ENCODE peak calls at places on chromosomes 13 and 19, in eight cellular contexts. X is neural crest cell; C is RWPE1; S is fibroblast of pulmonary artery; U is WTC11; W is CD8-positive, alpha-beta T cell; K is IMR-90; L is HFFc6. T is an unnamed sample.

GRCh38 chr13:42883771-42884170 is 102.4 kb downstream of the FAM216B start:
- DNase-seq in X (no peak), C (no peak), S (peak), U (no peak), W (no peak), K (peak), L (peak), T (no peak)

GRCh38 chr19:44278181-44278690 is 18.6 kb downstream of the ZNF233 start:
- DNase-seq in X (no peak), C (peak), S (peak), U (no peak), W (no peak), K (peak), L (peak), T (no peak)

GRCh38 chr19:33134571-33135041 is 2.7 kb downstream of the WDR88 start:
- DNase-seq in X (no peak), C (no peak), S (no peak), U (peak), W (peak), K (no peak), L (no peak), T (no peak)

GRCh38 chr13:31996611-31997010 is 35.0 kb upstream of the FRY start:
- DNase-seq in X (no peak), C (no peak), S (no peak), U (no peak), W (no peak), K (no peak), L (no peak), T (no peak)

GRCh38 chr13:30618186-30618937 is 642 bp downstream of the USPL1 start:
- DNase-seq in X (no peak), C (peak), S (no peak), U (no peak), W (peak), K (no peak), L (no peak), T (no peak)

GRCh38 chr19:55643733-55644116 is 276 bp downstream of the ZNF581 start:
- DNase-seq in X (no peak), C (no peak), S (no peak), U (no peak), W (no peak), K (no peak), L (no peak), T (no peak)

GRCh38 chr13:106373989-106374572 is 161.4 kb downstream of the EFNB2 start:
- DNase-seq in X (no peak), C (no peak), S (peak), U (no peak), W (no peak), K (peak), L (no peak), T (no peak)

GRCh38 chr19:9914315-9915207 is 21.8 kb downstream of the OLFM2 start:
- DNase-seq in X (peak), C (peak), S (peak), U (peak), W (peak), K (peak), L (peak), T (peak)

GRCh38 chr19:34084396-34085145 is 87.7 kb upstream of the LSM14A start:
- DNase-seq in X (no peak), C (no peak), S (no peak), U (no peak), W (no peak), K (no peak), L (no peak), T (no peak)

GRCh38 chr19:18648971-18649310 is 12.1 kb downstream of the KLHL26 start:
- DNase-seq in X (no peak), C (no peak), S (no peak), U (no peak), W (no peak), K (no peak), L (peak), T (no peak)

GRCh38 chr19:46786236-46787039 is 2.0 kb downstream of the SLC1A5 start:
- DNase-seq in X (peak), C (peak), S (peak), U (peak), W (peak), K (peak), L (peak), T (no peak)

GRCh38 chr13:79659161-79659560 is 178.2 kb downstream of the NDFIP2 start:
- DNase-seq in X (peak), C (peak), S (peak), U (no peak), W (no peak), K (no peak), L (no peak), T (no peak)

GRCh38 chr19:1455336-1456120 is 5.6 kb downstream of the APC2 start:
- DNase-seq in X (no peak), C (peak), S (peak), U (peak), W (no peak), K (peak), L (peak), T (no peak)

GRCh38 chr13:101916758-101917474 is 464.4 kb downstream of the ITGBL1 start:
- DNase-seq in X (peak), C (no peak), S (no peak), U (peak), W (no peak), K (no peak), L (no peak), T (no peak)

GRCh38 chr19:55663846-55664536 is 9.2 kb downstream of the U2AF2 start:
- DNase-seq in X (no peak), C (no peak), S (no peak), U (no peak), W (no peak), K (no peak), L (no peak), T (no peak)

GRCh38 chr19:32869369-32870153 is at the start of gene SLC7A9:
- DNase-seq in X (no peak), C (no peak), S (no peak), U (no peak), W (no peak), K (no peak), L (no peak), T (peak)

GRCh38 chr13:85798999-85799646 is at the start of gene SLITRK6:
- DNase-seq in X (no peak), C (peak), S (peak), U (no peak), W (no peak), K (peak), L (peak), T (no peak)

GRCh38 chr19:28429356-28429755 is 783.6 kb downstream of the UQCRFS1 start:
- DNase-seq in X (no peak), C (no peak), S (no peak), U (no peak), W (no peak), K (no peak), L (no peak), T (no peak)

GRCh38 chr13:84651288-84651687 is 769.0 kb upstream of the SLITRK1 start:
- DNase-seq in X (no peak), C (peak), S (peak), U (no peak), W (no peak), K (peak), L (peak), T (no peak)

GRCh38 chr13:111202745-111203144 is 87.6 kb downstream of the ARHGEF7 start:
- DNase-seq in X (no peak), C (peak), S (peak), U (no peak), W (no peak), K (peak), L (peak), T (no peak)

GRCh38 chr13:48631441-48631840 is 22.3 kb upstream of the CYSLTR2 start:
- DNase-seq in X (no peak), C (no peak), S (peak), U (no peak), W (no peak), K (no peak), L (no peak), T (no peak)

GRCh38 chr13:24053505-24054251 is 106.8 kb upstream of the SPATA13 start:
- DNase-seq in X (peak), C (peak), S (peak), U (peak), W (peak), K (peak), L (peak), T (no peak)

GRCh38 chr13:24050796-24051715 is 109.5 kb upstream of the SPATA13 start:
- DNase-seq in X (no peak), C (no peak), S (no peak), U (no peak), W (no peak), K (no peak), L (no peak), T (no peak)

GRCh38 chr13:24050292-24050711 is 110.2 kb upstream of the SPATA13 start:
- DNase-seq in X (no peak), C (peak), S (peak), U (no peak), W (no peak), K (peak), L (peak), T (no peak)

DNA sequence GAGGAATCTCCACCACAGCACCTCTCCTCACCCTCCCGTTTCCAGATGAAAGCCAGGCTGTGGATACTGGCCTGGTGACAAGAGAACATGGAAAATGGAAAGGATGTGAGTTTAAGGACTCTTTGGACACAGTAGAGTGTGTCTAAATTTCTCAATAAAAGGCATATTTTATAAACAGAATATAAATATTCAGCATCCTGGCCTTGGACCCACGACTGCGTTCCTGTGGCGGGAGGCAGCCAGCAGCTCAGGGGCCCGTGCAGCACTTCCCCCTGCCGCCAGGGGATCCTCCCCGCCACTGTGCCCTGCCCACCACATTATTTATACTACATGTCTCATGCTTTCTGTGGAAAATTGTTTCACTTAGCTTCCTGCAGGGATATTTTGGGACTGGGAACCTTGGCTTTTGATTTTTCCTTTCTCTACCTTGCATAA is 108.0 kb upstream of the SPATA13 start:
- DNase-seq in X (no peak), C (no peak), S (peak), U (no peak), W (no peak), K (peak), L (no peak), T (no peak)
- TF ChIP-seq CTCF in X (no peak), C (no peak), S (no peak), U (no peak), W (no peak), K (peak), L (no peak), T (no peak)

DNA sequence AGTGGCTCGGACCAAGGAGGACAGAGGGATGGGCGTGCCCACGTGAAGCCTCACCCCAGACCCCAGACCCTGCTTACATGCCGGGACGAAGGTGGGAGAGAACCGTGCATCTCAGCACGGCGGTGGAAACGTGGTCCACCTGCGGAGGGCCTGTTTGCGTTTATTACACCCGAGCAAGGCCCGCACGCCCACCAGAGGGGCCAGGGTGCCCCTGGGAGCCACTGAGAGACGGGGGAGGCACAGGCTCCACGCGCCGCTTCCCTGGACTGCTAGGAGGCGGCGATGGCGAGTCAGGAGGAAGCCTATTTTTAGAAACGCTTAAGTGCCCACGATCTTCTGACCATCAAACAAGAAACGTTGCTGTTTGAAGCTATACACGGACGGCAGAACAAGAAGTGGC is 80.7 kb downstream of the ATP11A start:
- DNase-seq in X (no peak), C (no peak), S (no peak), U (no peak), W (no peak), K (no peak), L (no peak), T (no peak)
- TF ChIP-seq CTCF in X (no peak), C (no peak), S (no peak), U (no peak), W (no peak), K (no peak), L (no peak), T (no peak)

GRCh38 chr19:50232600-50232999 is 29.2 kb downstream of the MYH14 start:
- DNase-seq in X (no peak), C (no peak), S (no peak), U (no peak), W (no peak), K (no peak), L (no peak), T (no peak)

GRCh38 chr19:50230379-50231351 is 27.2 kb downstream of the MYH14 start:
- DNase-seq in X (no peak), C (no peak), S (no peak), U (peak), W (no peak), K (no peak), L (no peak), T (no peak)

GRCh38 chr19:50233308-50233910 is 30.0 kb downstream of the MYH14 start:
- DNase-seq in X (no peak), C (no peak), S (no peak), U (no peak), W (no peak), K (no peak), L (no peak), T (no peak)

GRCh38 chr19:50226536-50226935 is 23.1 kb downstream of the MYH14 start:
- DNase-seq in X (no peak), C (no peak), S (no peak), U (no peak), W (no peak), K (no peak), L (no peak), T (no peak)

DNA sequence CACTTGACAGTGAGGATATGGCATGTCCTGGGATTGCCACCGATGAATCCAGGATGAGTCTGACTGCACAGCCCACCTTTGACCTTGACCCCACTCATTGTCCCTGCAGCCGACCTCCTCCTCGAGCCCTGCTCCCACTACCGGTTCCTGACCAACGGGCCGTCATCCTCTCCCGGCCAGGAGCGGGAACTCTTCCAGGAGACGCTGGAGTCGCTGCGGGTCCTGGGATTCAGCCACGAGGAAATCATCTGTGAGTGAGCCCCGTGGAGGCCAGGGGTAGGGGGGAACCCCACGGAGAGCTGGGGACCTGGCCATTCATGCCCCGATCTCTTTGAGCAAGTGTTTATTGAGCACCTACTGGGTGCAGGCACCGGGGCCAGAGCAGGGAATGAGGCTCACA is 28.4 kb downstream of the MYH14 start:
- DNase-seq in X (no peak), C (no peak), S (no peak), U (no peak), W (no peak), K (no peak), L (no peak), T (no peak)
- TF ChIP-seq CTCF in X (no peak), C (no peak), S (no peak), U (no peak), W (no peak), K (no peak), L (no peak), T (no peak)

DNA sequence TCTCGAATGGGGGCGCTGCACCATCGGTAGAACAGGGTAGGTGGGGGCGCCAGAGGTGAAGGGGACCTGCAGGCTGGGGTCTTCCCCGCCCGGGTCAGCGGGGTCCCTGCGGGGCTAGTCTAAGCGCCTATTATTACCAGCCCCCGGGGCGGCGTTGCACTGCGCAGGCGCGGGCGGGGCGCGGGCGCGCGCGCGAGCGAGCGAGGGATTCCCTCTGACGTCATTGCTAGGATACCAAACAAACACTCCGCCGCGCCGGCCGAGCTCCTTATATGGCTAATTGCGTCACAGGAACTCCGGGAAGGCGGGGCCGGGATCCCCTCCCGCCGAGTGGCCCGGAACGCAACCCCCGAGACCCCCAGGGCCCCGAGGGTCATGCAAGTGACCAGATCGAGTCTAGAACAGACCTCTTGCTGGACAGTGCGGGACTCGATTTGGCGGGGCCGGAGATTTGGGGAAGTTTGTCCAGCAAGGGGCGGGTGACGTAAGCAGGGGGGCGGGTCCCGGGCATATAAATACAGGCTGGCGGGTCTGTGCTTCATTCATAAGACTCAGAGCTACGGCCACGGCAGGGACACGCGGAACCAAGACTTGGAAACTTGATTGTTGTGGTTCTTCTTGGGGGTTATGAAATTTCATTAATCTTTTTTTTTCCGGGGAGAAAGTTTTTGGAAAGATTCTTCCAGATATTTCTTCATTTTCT is at the start of gene FOSB:
- DNase-seq in X (peak), C (peak), S (peak), U (peak), W (peak), K (peak), L (peak), T (peak)
- TF ChIP-seq CTCF in X (no peak), C (no peak), S (no peak), U (no peak), W (no peak), K (no peak), L (peak), T (peak)

GRCh38 chr19:39154626-39155100 is 29.1 kb downstream of the PAK4 start:
- DNase-seq in X (no peak), C (peak), S (no peak), U (peak), W (no peak), K (no peak), L (no peak), T (no peak)
- TF ChIP-seq CTCF in X (peak), C (no peak), S (no peak), U (no peak), W (no peak), K (no peak), L (no peak), T (no peak)

T was measured in osteocyte.